ENCODE peak calls at places on chromosome 14, in six cellular contexts. One of them, this sample, is unnamed.

GRCh38 chr14:48398675-48399282 is 723.4 kb upstream of the MDGA2 start:
- DNase-seq in endothelial cell of umbilical vein: peak; percentile 19
- DNase-seq in A549: peak; percentile 3
- DNase-seq in GM12878: no peak
- DNase-seq in HepG2: peak; percentile 16
- DNase-seq in K562: peak; percentile 12
- DNase-seq in this sample: peak; percentile 57

GRCh38 chr14:92462568-92462967 is 51.0 kb upstream of the RIN3 start:
- DNase-seq in endothelial cell of umbilical vein: no peak
- DNase-seq in A549: no peak
- DNase-seq in GM12878: no peak
- DNase-seq in HepG2: no peak
- DNase-seq in K562: no peak
- DNase-seq in this sample: no peak

GRCh38 chr14:28704153-28704552 is 62.4 kb upstream of the FOXG1 start:
- DNase-seq in endothelial cell of umbilical vein: no peak
- DNase-seq in A549: no peak
- DNase-seq in GM12878: no peak
- DNase-seq in HepG2: no peak
- DNase-seq in K562: no peak
- DNase-seq in this sample: no peak

GRCh38 chr14:93716002-93716401 is 72.3 kb downstream of the PRIMA1 start:
- DNase-seq in endothelial cell of umbilical vein: no peak
- DNase-seq in A549: no peak
- DNase-seq in GM12878: no peak
- DNase-seq in HepG2: no peak
- DNase-seq in K562: no peak
- DNase-seq in this sample: no peak

GRCh38 chr14:100438678-100439592 is 115.8 kb downstream of the SLC25A47 start:
- DNase-seq in endothelial cell of umbilical vein: peak; percentile 6
- DNase-seq in A549: peak; percentile 98
- DNase-seq in GM12878: no peak
- DNase-seq in HepG2: peak; percentile 23
- DNase-seq in K562: no peak
- DNase-seq in this sample: no peak

GRCh38 chr14:53093206-53093605 is 59.9 kb downstream of the DDHD1 start:
- DNase-seq in endothelial cell of umbilical vein: no peak
- DNase-seq in A549: no peak
- DNase-seq in GM12878: no peak
- DNase-seq in HepG2: no peak
- DNase-seq in K562: no peak
- DNase-seq in this sample: no peak

GRCh38 chr14:65879218-65880009 is 466.9 kb downstream of the FUT8 start:
- DNase-seq in endothelial cell of umbilical vein: peak; percentile 36
- DNase-seq in A549: peak; percentile 14
- DNase-seq in GM12878: no peak
- DNase-seq in HepG2: no peak
- DNase-seq in K562: no peak
- DNase-seq in this sample: peak; percentile 72

GRCh38 chr14:76917158-76917596 is 91.0 kb downstream of the LRRC74A start:
- DNase-seq in endothelial cell of umbilical vein: peak; percentile 75
- DNase-seq in A549: peak; percentile 89
- DNase-seq in GM12878: no peak
- DNase-seq in HepG2: peak; percentile 80
- DNase-seq in K562: peak; percentile 62
- DNase-seq in this sample: peak; percentile 44

GRCh38 chr14:22412936-22413411 is 176.1 kb downstream of the DAD1 start:
- DNase-seq in endothelial cell of umbilical vein: no peak
- DNase-seq in A549: no peak
- DNase-seq in GM12878: no peak
- DNase-seq in HepG2: no peak
- DNase-seq in K562: no peak
- DNase-seq in this sample: no peak

GRCh38 chr14:55221968-55222367 is 30.6 kb upstream of the DLGAP5 start:
- DNase-seq in endothelial cell of umbilical vein: no peak
- DNase-seq in A549: no peak
- DNase-seq in GM12878: no peak
- DNase-seq in HepG2: no peak
- DNase-seq in K562: no peak
- DNase-seq in this sample: no peak

GRCh38 chr14:94307410-94307992 is 14.4 kb upstream of the SERPINA10 start:
- DNase-seq in endothelial cell of umbilical vein: no peak
- DNase-seq in A549: no peak
- DNase-seq in GM12878: no peak
- DNase-seq in HepG2: peak; percentile 50
- DNase-seq in K562: peak; percentile 9
- DNase-seq in this sample: peak; percentile 61

GRCh38 chr14:92990456-92991430 is 67.8 kb downstream of the CHGA start:
- DNase-seq in endothelial cell of umbilical vein: no peak
- DNase-seq in A549: no peak
- DNase-seq in GM12878: no peak
- DNase-seq in HepG2: no peak
- DNase-seq in K562: no peak
- DNase-seq in this sample: no peak

GRCh38 chr14:104689620-104690265 is 325 bp downstream of the INF2 start:
- DNase-seq in endothelial cell of umbilical vein: no peak
- DNase-seq in A549: no peak
- DNase-seq in GM12878: no peak
- DNase-seq in HepG2: no peak
- DNase-seq in K562: no peak
- DNase-seq in this sample: peak; percentile 38

GRCh38 chr14:91116913-91117588 is 3.2 kb downstream of the DGLUCY start:
- DNase-seq in endothelial cell of umbilical vein: no peak
- DNase-seq in A549: no peak
- DNase-seq in GM12878: no peak
- DNase-seq in HepG2: no peak
- DNase-seq in K562: peak; percentile 15
- DNase-seq in this sample: no peak

GRCh38 chr14:53742226-53742607 is 214.4 kb downstream of the BMP4 start:
- DNase-seq in endothelial cell of umbilical vein: peak; percentile 4
- DNase-seq in A549: no peak
- DNase-seq in GM12878: no peak
- DNase-seq in HepG2: no peak
- DNase-seq in K562: no peak
- DNase-seq in this sample: no peak

GRCh38 chr14:65080954-65081747 is 21.2 kb downstream of the MAX start:
- DNase-seq in endothelial cell of umbilical vein: peak; percentile 11
- DNase-seq in A549: no peak
- DNase-seq in GM12878: no peak
- DNase-seq in HepG2: peak; percentile 12
- DNase-seq in K562: no peak
- DNase-seq in this sample: no peak

GRCh38 chr14:100874051-100874410 is 29.5 kb downstream of the RTL1 start:
- DNase-seq in endothelial cell of umbilical vein: no peak
- DNase-seq in A549: no peak
- DNase-seq in GM12878: no peak
- DNase-seq in HepG2: no peak
- DNase-seq in K562: no peak
- DNase-seq in this sample: no peak

GRCh38 chr14:56002316-56002715 is 115.9 kb upstream of the PELI2 start:
- DNase-seq in endothelial cell of umbilical vein: no peak
- DNase-seq in A549: no peak
- DNase-seq in GM12878: no peak
- DNase-seq in HepG2: no peak
- DNase-seq in K562: no peak
- DNase-seq in this sample: no peak

GRCh38 chr14:85824526-85824925 is 294.6 kb downstream of the FLRT2 start:
- DNase-seq in endothelial cell of umbilical vein: no peak
- DNase-seq in A549: no peak
- DNase-seq in GM12878: no peak
- DNase-seq in HepG2: no peak
- DNase-seq in K562: no peak
- DNase-seq in this sample: no peak

GRCh38 chr14:59997496-59997895 is 77.6 kb downstream of the LRRC9 start:
- DNase-seq in endothelial cell of umbilical vein: no peak
- DNase-seq in A549: no peak
- DNase-seq in GM12878: no peak
- DNase-seq in HepG2: no peak
- DNase-seq in K562: no peak
- DNase-seq in this sample: peak; percentile 16

GRCh38 chr14:79260406-79260805 is 950.9 kb downstream of the DIO2 start:
- DNase-seq in endothelial cell of umbilical vein: no peak
- DNase-seq in A549: no peak
- DNase-seq in GM12878: no peak
- DNase-seq in HepG2: no peak
- DNase-seq in K562: no peak
- DNase-seq in this sample: no peak

GRCh38 chr14:84622357-84622756 is 907.6 kb upstream of the FLRT2 start:
- DNase-seq in endothelial cell of umbilical vein: peak; percentile 94
- DNase-seq in A549: no peak
- DNase-seq in GM12878: no peak
- DNase-seq in HepG2: no peak
- DNase-seq in K562: no peak
- DNase-seq in this sample: no peak

GRCh38 chr14:73815849-73816816 is 35.5 kb upstream of the PTGR2 start:
- DNase-seq in endothelial cell of umbilical vein: peak; percentile 31
- DNase-seq in A549: no peak
- DNase-seq in GM12878: no peak
- DNase-seq in HepG2: no peak
- DNase-seq in K562: peak; percentile 13
- DNase-seq in this sample: no peak

GRCh38 chr14:70188608-70189540 is at the start of gene SLC8A3:
- DNase-seq in endothelial cell of umbilical vein: peak; percentile 35
- DNase-seq in A549: peak; percentile 35
- DNase-seq in GM12878: no peak
- DNase-seq in HepG2: no peak
- DNase-seq in K562: no peak
- DNase-seq in this sample: no peak

GRCh38 chr14:74065746-74066575 is 18.3 kb downstream of the ALDH6A1 start:
- DNase-seq in endothelial cell of umbilical vein: peak; percentile 39
- DNase-seq in A549: no peak
- DNase-seq in GM12878: no peak
- DNase-seq in HepG2: no peak
- DNase-seq in K562: no peak
- DNase-seq in this sample: no peak

GRCh38 chr14:23939607-23940326 is 13.8 kb upstream of the DHRS4 start:
- DNase-seq in endothelial cell of umbilical vein: no peak
- DNase-seq in A549: no peak
- DNase-seq in GM12878: no peak
- DNase-seq in HepG2: peak; percentile 96
- DNase-seq in K562: peak; percentile 53
- DNase-seq in this sample: no peak

GRCh38 chr14:99807413-99808132 is 14.4 kb downstream of the EML1 start:
- DNase-seq in endothelial cell of umbilical vein: no peak
- DNase-seq in A549: peak; percentile 50
- DNase-seq in GM12878: no peak
- DNase-seq in HepG2: no peak
- DNase-seq in K562: no peak
- DNase-seq in this sample: no peak

GRCh38 chr14:63875311-63875710 is 22.5 kb downstream of the SYNE2 start:
- DNase-seq in endothelial cell of umbilical vein: peak; percentile 54
- DNase-seq in A549: no peak
- DNase-seq in GM12878: no peak
- DNase-seq in HepG2: no peak
- DNase-seq in K562: no peak
- DNase-seq in this sample: no peak

GRCh38 chr14:63478437-63478852 is 64.7 kb downstream of the PPP2R5E start:
- DNase-seq in endothelial cell of umbilical vein: no peak
- DNase-seq in A549: no peak
- DNase-seq in GM12878: peak; percentile 65
- DNase-seq in HepG2: no peak
- DNase-seq in K562: no peak
- DNase-seq in this sample: no peak

DNA sequence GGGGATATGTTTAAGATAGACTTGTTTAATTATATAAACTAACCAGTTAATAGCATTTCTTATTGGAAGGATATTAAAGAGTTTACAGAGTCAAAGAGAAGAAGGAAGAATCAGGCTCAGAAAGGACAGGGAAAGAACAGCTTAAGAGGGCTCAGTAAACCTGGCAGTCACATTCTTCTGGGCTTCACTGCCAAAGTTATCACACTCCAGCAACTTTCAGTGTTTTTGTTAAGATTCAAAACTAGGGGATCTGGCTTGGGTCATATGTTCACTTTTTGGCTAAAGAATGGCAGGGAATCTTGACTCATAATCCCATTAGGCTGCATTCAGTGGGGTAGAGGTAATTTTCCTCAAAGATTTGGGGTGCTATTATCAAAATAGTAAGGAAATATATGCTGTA is 312.3 kb downstream of the RAD51B start:
- DNase-seq in endothelial cell of umbilical vein: no peak
- DNase-seq in A549: no peak
- DNase-seq in GM12878: no peak
- DNase-seq in HepG2: no peak
- DNase-seq in K562: no peak
- DNase-seq in this sample: no peak
- TF ChIP-seq MYC in endothelial cell of umbilical vein: no peak
- TF ChIP-seq MYC in A549: no peak
- TF ChIP-seq MYC in GM12878: no peak
- TF ChIP-seq MYC in HepG2: no peak
- TF ChIP-seq MYC in K562: no peak
- TF ChIP-seq MYC in this sample: no peak

GRCh38 chr14:35374273-35374681 is 30.3 kb downstream of the NFKBIA start:
- DNase-seq in endothelial cell of umbilical vein: peak; percentile 36
- DNase-seq in A549: peak; percentile 85
- DNase-seq in GM12878: no peak
- DNase-seq in HepG2: peak; percentile 89
- DNase-seq in K562: no peak
- DNase-seq in this sample: peak; percentile 81
- TF ChIP-seq MAX in endothelial cell of umbilical vein: no peak
- TF ChIP-seq MAX in A549: peak; percentile 49
- TF ChIP-seq MAX in GM12878: no peak
- TF ChIP-seq MAX in HepG2: no peak
- TF ChIP-seq MAX in K562: no peak
- TF ChIP-seq MAX in this sample: no peak

GRCh38 chr14:61559641-61560201 is 135.6 kb upstream of the HIF1A start:
- DNase-seq in endothelial cell of umbilical vein: no peak
- DNase-seq in A549: peak; percentile 98
- DNase-seq in GM12878: no peak
- DNase-seq in HepG2: peak; percentile 95
- DNase-seq in K562: peak; percentile 73
- DNase-seq in this sample: no peak
- TF ChIP-seq MYC in endothelial cell of umbilical vein: no peak
- TF ChIP-seq MYC in A549: no peak
- TF ChIP-seq MYC in GM12878: no peak
- TF ChIP-seq MYC in HepG2: no peak
- TF ChIP-seq MYC in K562: no peak
- TF ChIP-seq MYC in this sample: no peak

GRCh38 chr14:106822905-106823304 is 1296.5 kb downstream of the TMEM121 start:
- DNase-seq in endothelial cell of umbilical vein: no peak
- DNase-seq in A549: no peak
- DNase-seq in GM12878: no peak
- DNase-seq in HepG2: no peak
- DNase-seq in K562: no peak
- DNase-seq in this sample: no peak

GRCh38 chr14:106821119-106821518 is 1294.7 kb downstream of the TMEM121 start:
- DNase-seq in endothelial cell of umbilical vein: no peak
- DNase-seq in A549: no peak
- DNase-seq in GM12878: no peak
- DNase-seq in HepG2: no peak
- DNase-seq in K562: no peak
- DNase-seq in this sample: no peak

GRCh38 chr14:106820119-106820518 is 1293.7 kb downstream of the TMEM121 start:
- DNase-seq in endothelial cell of umbilical vein: no peak
- DNase-seq in A549: no peak
- DNase-seq in GM12878: no peak
- DNase-seq in HepG2: no peak
- DNase-seq in K562: no peak
- DNase-seq in this sample: no peak

GRCh38 chr14:106826833-106827369 is 1300.5 kb downstream of the TMEM121 start:
- DNase-seq in endothelial cell of umbilical vein: no peak
- DNase-seq in A549: no peak
- DNase-seq in GM12878: no peak
- DNase-seq in HepG2: no peak
- DNase-seq in K562: no peak
- DNase-seq in this sample: no peak

GRCh38 chr14:106823552-106823951 is 1297.2 kb downstream of the TMEM121 start:
- DNase-seq in endothelial cell of umbilical vein: no peak
- DNase-seq in A549: no peak
- DNase-seq in GM12878: no peak
- DNase-seq in HepG2: no peak
- DNase-seq in K562: no peak
- DNase-seq in this sample: no peak
- TF ChIP-seq MAX in endothelial cell of umbilical vein: no peak
- TF ChIP-seq MAX in A549: no peak
- TF ChIP-seq MAX in GM12878: no peak
- TF ChIP-seq MAX in HepG2: no peak
- TF ChIP-seq MAX in K562: no peak
- TF ChIP-seq MAX in this sample: no peak